ENCODE peak calls at places on chromosomes 3 and 15, in five cellular contexts. Z is occipital lobe; N is effector memory CD8-positive, alpha-beta T cell; R is CD8-positive, alpha-beta T cell; W is AG08396. C is an unnamed sample.

GRCh38 chr15:31434418-31435255 is 108.0 kb downstream of the KLF13 start:
- DNase-seq in Z (no peak), N (peak), W (peak), R (peak), C (peak)

GRCh38 chr3:79560698-79561097 is 207.1 kb downstream of the ROBO1 start:
- DNase-seq in N (no peak), Z (no peak), W (no peak), R (no peak), C (no peak)

GRCh38 chr15:71051539-71051938 is 63.7 kb upstream of the THSD4 start:
- DNase-seq in Z (no peak), N (no peak), W (no peak), R (no peak), C (no peak)

GRCh38 chr3:129107793-129108192 is 13.8 kb downstream of the RAB43 start:
- DNase-seq in N (no peak), R (no peak), W (no peak), Z (no peak), C (no peak)

GRCh38 chr3:165744025-165744424 is 93.2 kb downstream of the BCHE start:
- DNase-seq in Z (no peak), W (no peak), N (no peak), R (no peak), C (no peak)

GRCh38 chr3:4988815-4989648 is 9.8 kb downstream of the BHLHE40 start:
- DNase-seq in R (no peak), Z (no peak), N (no peak), W (peak), C (no peak)

GRCh38 chr15:47485419-47485818 is 231.9 kb upstream of the SEMA6D start:
- DNase-seq in Z (no peak), N (no peak), R (no peak), W (no peak), C (no peak)

GRCh38 chr3:181913254-181913653 is 201.5 kb downstream of the SOX2 start:
- DNase-seq in Z (no peak), W (no peak), N (no peak), R (no peak), C (no peak)

GRCh38 chr3:119969759-119970158 is 124.5 kb downstream of the GSK3B start:
- DNase-seq in W (no peak), R (no peak), Z (no peak), N (no peak), C (no peak)

GRCh38 chr3:45123030-45123429 is 23.1 kb downstream of the CDCP1 start:
- DNase-seq in R (no peak), W (peak), Z (no peak), N (no peak), C (no peak)

GRCh38 chr3:63625161-63625560 is 27.3 kb upstream of the SNTN start:
- DNase-seq in W (peak), N (no peak), R (no peak), Z (no peak), C (no peak)

GRCh38 chr15:73368301-73369072 is at the start of gene HCN4:
- DNase-seq in Z (no peak), N (no peak), W (peak), R (no peak), C (no peak)

GRCh38 chr3:72345237-72345878 is 502.9 kb downstream of the SHQ1 start:
- DNase-seq in R (no peak), W (no peak), N (no peak), Z (no peak), C (no peak)

GRCh38 chr15:70347321-70347720 is 249.6 kb upstream of the TLE3 start:
- DNase-seq in Z (no peak), N (no peak), R (no peak), W (no peak), C (no peak)

GRCh38 chr15:86231864-86232801 is 152.5 kb downstream of the AGBL1 start:
- DNase-seq in R (no peak), Z (no peak), N (peak), W (peak), C (peak)

GRCh38 chr3:22542311-22542710 is 660.8 kb upstream of the UBE2E2 start:
- DNase-seq in W (no peak), Z (no peak), N (no peak), R (no peak), C (no peak)

GRCh38 chr3:40185029-40185695 is 124.3 kb upstream of the EIF1B start:
- DNase-seq in R (no peak), Z (no peak), W (no peak), N (no peak), C (no peak)

GRCh38 chr3:134937256-134938023 is 142.4 kb downstream of the EPHB1 start:
- DNase-seq in R (no peak), W (no peak), N (no peak), Z (no peak), C (no peak)